ENCODE peak calls at places on chromosomes 2 and 18, in seven cellular contexts. B is right atrium auricular region; F is cardiac fibroblast; K is fibroblast of the aortic adventitia; C is CD8-positive, alpha-beta T cell; U is nephron progenitor cell; Q is fibroblast of lung. N is an unnamed sample.

GRCh38 chr18:76260941-76261472 is 234.0 kb downstream of the ZNF516 start:
- DNase-seq in B (no peak), F (no peak), K (no peak), C (no peak), U (no peak), Q (no peak), N (no peak)

GRCh38 chr18:23151414-23152099 is 16.3 kb downstream of the CABLES1 start:
- DNase-seq in B (no peak), F (no peak), K (no peak), C (no peak), U (no peak), Q (no peak), N (no peak)

GRCh38 chr2:45882707-45883106 is 231.2 kb downstream of the PRKCE start:
- DNase-seq in B (peak), F (peak), K (peak), C (no peak), U (no peak), Q (peak), N (peak)

GRCh38 chr2:48723125-48723524 is 32.4 kb downstream of the LHCGR start:
- DNase-seq in B (no peak), F (peak), K (no peak), C (no peak), U (no peak), Q (peak), N (no peak)

GRCh38 chr18:32470136-32470712 is 458 bp downstream of the GAREM1 start:
- DNase-seq in B (no peak), F (peak), K (peak), C (no peak), U (peak), Q (peak), N (peak)

GRCh38 chr2:158686166-158686792 is 108.8 kb upstream of the DAPL1 start:
- DNase-seq in B (no peak), F (peak), K (peak), C (no peak), U (peak), Q (peak), N (no peak)

GRCh38 chr2:127995725-127996124 is 32.1 kb downstream of the SAP130 start:
- DNase-seq in B (no peak), F (no peak), K (no peak), C (no peak), U (no peak), Q (no peak), N (no peak)

GRCh38 chr2:9112079-9112721 is 94.4 kb upstream of the ASAP2 start:
- DNase-seq in B (peak), F (peak), K (peak), C (no peak), U (no peak), Q (peak), N (peak)

GRCh38 chr2:183149489-183149888 is 25.2 kb downstream of the NUP35 start:
- DNase-seq in B (no peak), F (peak), K (peak), C (no peak), U (no peak), Q (peak), N (no peak)

GRCh38 chr18:73235491-73235890 is 367.7 kb upstream of the NETO1 start:
- DNase-seq in B (no peak), F (peak), K (peak), C (no peak), U (no peak), Q (peak), N (no peak)

GRCh38 chr2:126976721-126977328 is 78.1 kb downstream of the TEX51 start:
- DNase-seq in B (no peak), F (no peak), K (no peak), C (no peak), U (no peak), Q (no peak), N (no peak)

GRCh38 chr18:22783662-22784076 is 149.5 kb upstream of the RBBP8 start:
- DNase-seq in B (no peak), F (no peak), K (no peak), C (no peak), U (no peak), Q (no peak), N (no peak)

GRCh38 chr2:132701810-132702209 is 31.8 kb upstream of the LYPD1 start:
- DNase-seq in B (no peak), F (no peak), K (peak), C (no peak), U (no peak), Q (peak), N (no peak)

GRCh38 chr2:65345626-65346025 is 86.8 kb downstream of the SPRED2 start:
- DNase-seq in B (no peak), F (peak), K (peak), C (no peak), U (no peak), Q (no peak), N (no peak)

GRCh38 chr18:24995056-24995455 is 356.9 kb downstream of the ZNF521 start:
- DNase-seq in B (no peak), F (no peak), K (peak), C (no peak), U (no peak), Q (no peak), N (no peak)

GRCh38 chr2:75456111-75456510 is 104.6 kb downstream of the EVA1A start:
- DNase-seq in B (no peak), F (no peak), K (no peak), C (no peak), U (no peak), Q (no peak), N (no peak)

GRCh38 chr2:62570861-62571698 is 65.1 kb upstream of the TMEM17 start:
- DNase-seq in B (no peak), F (no peak), K (no peak), C (no peak), U (peak), Q (no peak), N (peak)

GRCh38 chr2:240209493-240209892 is 69.0 kb upstream of the OTOS start:
- DNase-seq in B (no peak), F (no peak), K (no peak), C (no peak), U (no peak), Q (no peak), N (peak)

GRCh38 chr2:210171309-210172218 is at the start of gene KANSL1L:
- DNase-seq in B (peak), F (peak), K (peak), C (peak), U (peak), Q (peak), N (peak)

GRCh38 chr2:109409347-109410020 is 204.3 kb downstream of the SEPTIN10 start:
- DNase-seq in B (no peak), F (no peak), K (no peak), C (no peak), U (peak), Q (no peak), N (no peak)

GRCh38 chr2:70440621-70441020 is 113.0 kb downstream of the TGFA start:
- DNase-seq in B (peak), F (no peak), K (no peak), C (peak), U (no peak), Q (no peak), N (no peak)

GRCh38 chr2:31254237-31255203 is 20.6 kb downstream of the EHD3 start:
- DNase-seq in B (no peak), F (no peak), K (no peak), C (no peak), U (no peak), Q (no peak), N (no peak)

GRCh38 chr2:86383844-86384243 is 46.4 kb upstream of the REEP1 start:
- DNase-seq in B (no peak), F (peak), K (peak), C (no peak), U (no peak), Q (peak), N (no peak)

GRCh38 chr2:149021271-149021719 is 17.2 kb upstream of the LYPD6B start:
- DNase-seq in B (no peak), F (no peak), K (no peak), C (no peak), U (no peak), Q (peak), N (no peak)

GRCh38 chr2:68448671-68449394 is 18.3 kb downstream of the FBXO48 start:
- DNase-seq in B (no peak), F (no peak), K (no peak), C (no peak), U (no peak), Q (no peak), N (no peak)

GRCh38 chr2:239246723-239247122 is 154.1 kb downstream of the HDAC4 start:
- DNase-seq in B (no peak), F (no peak), K (no peak), C (no peak), U (no peak), Q (no peak), N (no peak)

GRCh38 chr2:174634130-174635014 is 36.8 kb upstream of the WIPF1 start:
- DNase-seq in B (no peak), F (peak), K (peak), C (no peak), U (no peak), Q (no peak), N (no peak)

GRCh38 chr18:48553236-48553635 is 14.4 kb downstream of the CTIF start:
- DNase-seq in B (no peak), F (no peak), K (no peak), C (no peak), U (no peak), Q (no peak), N (peak)

GRCh38 chr2:216774620-216775019 is 79.3 kb upstream of the IGFBP5 start:
- DNase-seq in B (peak), F (peak), K (peak), C (no peak), U (no peak), Q (peak), N (peak)

GRCh38 chr2:241108271-241109209 is 6.5 kb upstream of the MTERF4 start:
- DNase-seq in B (no peak), F (no peak), K (no peak), C (no peak), U (no peak), Q (no peak), N (no peak)

GRCh38 chr2:46850742-46851141 is 64.9 kb downstream of the MCFD2 start:
- DNase-seq in B (no peak), F (peak), K (peak), C (no peak), U (no peak), Q (peak), N (peak)

GRCh38 chr18:7537145-7537544 is 30.0 kb upstream of the PTPRM start:
- DNase-seq in B (no peak), F (no peak), K (no peak), C (no peak), U (no peak), Q (no peak), N (no peak)
- TF ChIP-seq CTCF in B (no peak), F (no peak), K (no peak), C (no peak), U (no peak), Q (no peak), N (no peak)

DNA sequence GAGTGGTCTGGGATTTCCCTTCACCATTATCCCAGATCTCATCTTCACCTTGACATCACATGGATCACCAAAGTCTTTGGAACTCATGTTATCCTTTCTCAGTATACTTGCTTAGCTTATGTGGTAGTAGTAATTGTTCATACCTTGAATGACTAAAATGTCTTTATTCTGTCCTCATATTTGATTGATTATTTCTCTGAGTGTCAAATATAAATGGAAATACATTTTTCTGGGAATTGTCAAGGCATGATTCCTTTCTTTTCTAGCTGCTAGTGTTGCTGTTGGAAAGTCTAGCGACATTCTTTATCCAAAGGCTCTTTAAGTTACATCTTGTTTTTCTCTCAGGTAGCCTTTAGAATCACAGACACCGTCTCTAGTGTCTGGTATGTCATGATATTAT is 334.4 kb downstream of the CMPK2 start:
- DNase-seq in B (no peak), F (no peak), K (no peak), C (no peak), U (no peak), Q (no peak), N (no peak)
- TF ChIP-seq CTCF in B (no peak), F (no peak), K (no peak), C (no peak), U (no peak), Q (no peak), N (no peak)

GRCh38 chr2:1309507-1309906 is 103.8 kb upstream of the TPO start:
- DNase-seq in B (no peak), F (no peak), K (no peak), C (no peak), U (no peak), Q (no peak), N (no peak)
- TF ChIP-seq CTCF in B (no peak), F (no peak), K (no peak), C (no peak), U (no peak), Q (no peak), N (no peak)

GRCh38 chr2:233202531-233202944 is 48.9 kb upstream of the ATG16L1 start:
- DNase-seq in B (no peak), F (no peak), K (no peak), C (no peak), U (no peak), Q (no peak), N (no peak)

GRCh38 chr2:233197022-233197421 is 54.5 kb upstream of the ATG16L1 start:
- DNase-seq in B (no peak), F (no peak), K (no peak), C (no peak), U (no peak), Q (no peak), N (no peak)

GRCh38 chr2:233201271-233202013 is 50.0 kb upstream of the ATG16L1 start:
- DNase-seq in B (no peak), F (no peak), K (no peak), C (no peak), U (no peak), Q (no peak), N (no peak)

GRCh38 chr2:233198026-233198425 is 53.4 kb upstream of the ATG16L1 start:
- DNase-seq in B (no peak), F (no peak), K (no peak), C (no peak), U (no peak), Q (no peak), N (no peak)

DNA sequence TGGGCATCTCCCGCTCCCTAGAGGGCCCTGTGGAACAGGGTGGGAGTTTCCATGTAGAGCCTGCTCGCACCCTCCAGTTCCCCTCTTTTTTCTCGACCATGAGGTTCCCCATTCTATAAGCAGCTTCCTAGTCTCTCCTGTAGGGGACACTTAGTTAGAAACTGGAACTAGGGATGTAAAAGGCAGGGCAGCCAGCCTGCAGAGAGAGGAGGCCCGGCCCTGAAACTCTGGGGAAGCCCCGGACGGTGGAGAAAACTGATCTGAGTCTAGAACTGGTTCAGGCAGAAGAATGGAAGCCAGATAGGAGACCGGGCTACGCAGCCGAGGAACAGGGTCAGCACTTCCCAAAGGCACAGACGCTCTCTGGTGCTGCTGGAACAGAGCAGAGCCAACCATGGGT is 51.6 kb upstream of the ATG16L1 start:
- DNase-seq in B (no peak), F (no peak), K (no peak), C (no peak), U (no peak), Q (no peak), N (no peak)
- TF ChIP-seq CTCF in B (no peak), F (no peak), K (no peak), C (no peak), U (no peak), Q (no peak), N (no peak)

N was measured in tibial artery.